ENCODE peak calls at places on chromosomes 11 and 22, in seven cellular contexts. One of them, this sample, is unnamed.

GRCh38 chr11:6354651-6355485 is 34.6 kb upstream of the CAVIN3 start:
- DNase-seq in AG04449: no peak
- DNase-seq in epithelial cell of esophagus: no peak
- DNase-seq in tibial nerve: no peak
- DNase-seq in cardiac muscle cell: no peak
- DNase-seq in breast epithelium: no peak
- DNase-seq in keratinocyte: no peak
- DNase-seq in this sample: no peak

GRCh38 chr11:46356911-46357482 is 9.7 kb downstream of the DGKZ start:
- DNase-seq in cardiac muscle cell: no peak
- DNase-seq in AG04449: no peak
- DNase-seq in breast epithelium: no peak
- DNase-seq in tibial nerve: no peak
- DNase-seq in epithelial cell of esophagus: peak; percentile 90
- DNase-seq in keratinocyte: no peak
- DNase-seq in this sample: no peak

GRCh38 chr11:88104408-88104807 is 70.8 kb downstream of the RAB38 start:
- DNase-seq in epithelial cell of esophagus: peak; percentile 70
- DNase-seq in breast epithelium: no peak
- DNase-seq in tibial nerve: no peak
- DNase-seq in AG04449: no peak
- DNase-seq in cardiac muscle cell: no peak
- DNase-seq in keratinocyte: no peak
- DNase-seq in this sample: no peak

GRCh38 chr11:86869966-86870570 is 69.7 kb downstream of the PRSS23 start:
- DNase-seq in keratinocyte: no peak
- DNase-seq in cardiac muscle cell: peak; percentile 59
- DNase-seq in AG04449: no peak
- DNase-seq in epithelial cell of esophagus: peak; percentile 54
- DNase-seq in tibial nerve: peak; percentile 79
- DNase-seq in breast epithelium: no peak
- DNase-seq in this sample: peak; percentile 13

GRCh38 chr11:27701262-27702105 is 1.2 kb upstream of the BDNF start:
- DNase-seq in epithelial cell of esophagus: peak; percentile 32
- DNase-seq in breast epithelium: no peak
- DNase-seq in cardiac muscle cell: peak; percentile 42
- DNase-seq in AG04449: no peak
- DNase-seq in tibial nerve: no peak
- DNase-seq in keratinocyte: no peak
- DNase-seq in this sample: no peak

GRCh38 chr22:38949889-38950405 is 7.5 kb upstream of the APOBEC3A start:
- DNase-seq in tibial nerve: no peak
- DNase-seq in epithelial cell of esophagus: no peak
- DNase-seq in keratinocyte: no peak
- DNase-seq in cardiac muscle cell: no peak
- DNase-seq in AG04449: no peak
- DNase-seq in breast epithelium: no peak
- DNase-seq in this sample: no peak

GRCh38 chr11:68927280-68928107 is 23.8 kb downstream of the IGHMBP2 start:
- DNase-seq in epithelial cell of esophagus: no peak
- DNase-seq in breast epithelium: no peak
- DNase-seq in AG04449: no peak
- DNase-seq in cardiac muscle cell: no peak
- DNase-seq in tibial nerve: no peak
- DNase-seq in keratinocyte: no peak
- DNase-seq in this sample: no peak

GRCh38 chr11:68968306-68969255 is 12.2 kb downstream of the MRGPRD start:
- DNase-seq in epithelial cell of esophagus: no peak
- DNase-seq in cardiac muscle cell: no peak
- DNase-seq in keratinocyte: no peak
- DNase-seq in AG04449: no peak
- DNase-seq in breast epithelium: peak; percentile 30
- DNase-seq in tibial nerve: no peak
- DNase-seq in this sample: no peak

GRCh38 chr11:79062814-79063762 is 377.7 kb downstream of the TENM4 start:
- DNase-seq in breast epithelium: no peak
- DNase-seq in epithelial cell of esophagus: peak; percentile 55
- DNase-seq in keratinocyte: no peak
- DNase-seq in tibial nerve: no peak
- DNase-seq in cardiac muscle cell: peak; percentile 86
- DNase-seq in AG04449: no peak
- DNase-seq in this sample: no peak

GRCh38 chr22:27327497-27327896 is 474.1 kb downstream of the MN1 start:
- DNase-seq in keratinocyte: no peak
- DNase-seq in breast epithelium: no peak
- DNase-seq in cardiac muscle cell: no peak
- DNase-seq in epithelial cell of esophagus: no peak
- DNase-seq in AG04449: no peak
- DNase-seq in tibial nerve: no peak
- DNase-seq in this sample: no peak

GRCh38 chr11:102986815-102987214 is 31.3 kb upstream of the MMP13 start:
- DNase-seq in tibial nerve: no peak
- DNase-seq in keratinocyte: no peak
- DNase-seq in cardiac muscle cell: no peak
- DNase-seq in AG04449: no peak
- DNase-seq in epithelial cell of esophagus: peak; percentile 68
- DNase-seq in breast epithelium: no peak
- DNase-seq in this sample: no peak

GRCh38 chr11:121870202-121871045 is 245.6 kb downstream of the BLID start:
- DNase-seq in AG04449: no peak
- DNase-seq in breast epithelium: no peak
- DNase-seq in tibial nerve: peak; percentile 49
- DNase-seq in keratinocyte: no peak
- DNase-seq in cardiac muscle cell: peak; percentile 8
- DNase-seq in epithelial cell of esophagus: peak; percentile 21
- DNase-seq in this sample: no peak

GRCh38 chr11:35148163-35148562 is 9.2 kb downstream of the CD44 start:
- DNase-seq in keratinocyte: no peak
- DNase-seq in AG04449: no peak
- DNase-seq in breast epithelium: no peak
- DNase-seq in tibial nerve: no peak
- DNase-seq in cardiac muscle cell: no peak
- DNase-seq in epithelial cell of esophagus: no peak
- DNase-seq in this sample: no peak

GRCh38 chr11:124717786-124718634 is 21.7 kb upstream of the NRGN start:
- DNase-seq in cardiac muscle cell: peak; percentile 27
- DNase-seq in tibial nerve: no peak
- DNase-seq in AG04449: no peak
- DNase-seq in breast epithelium: no peak
- DNase-seq in keratinocyte: no peak
- DNase-seq in epithelial cell of esophagus: peak; percentile 41
- DNase-seq in this sample: no peak

GRCh38 chr22:49935561-49935960 is 17.1 kb downstream of the CRELD2 start:
- DNase-seq in keratinocyte: no peak
- DNase-seq in cardiac muscle cell: no peak
- DNase-seq in AG04449: no peak
- DNase-seq in tibial nerve: no peak
- DNase-seq in epithelial cell of esophagus: no peak
- DNase-seq in breast epithelium: no peak
- DNase-seq in this sample: no peak

GRCh38 chr11:100757636-100758035 is 70.5 kb downstream of the ARHGAP42 start:
- DNase-seq in tibial nerve: no peak
- DNase-seq in keratinocyte: no peak
- DNase-seq in breast epithelium: no peak
- DNase-seq in cardiac muscle cell: no peak
- DNase-seq in epithelial cell of esophagus: no peak
- DNase-seq in AG04449: no peak
- DNase-seq in this sample: no peak

GRCh38 chr22:38570841-38571364 is 920 bp upstream of the DMC1 start:
- DNase-seq in keratinocyte: no peak
- DNase-seq in cardiac muscle cell: peak; percentile 62
- DNase-seq in epithelial cell of esophagus: peak; percentile 35
- DNase-seq in breast epithelium: no peak
- DNase-seq in AG04449: no peak
- DNase-seq in tibial nerve: peak; percentile 42
- DNase-seq in this sample: no peak

GRCh38 chr11:70942593-70942992 is 309.8 kb downstream of the SHANK2 start:
- DNase-seq in cardiac muscle cell: no peak
- DNase-seq in epithelial cell of esophagus: no peak
- DNase-seq in breast epithelium: no peak
- DNase-seq in AG04449: no peak
- DNase-seq in keratinocyte: no peak
- DNase-seq in tibial nerve: no peak
- DNase-seq in this sample: no peak

GRCh38 chr22:23773247-23774113 is 831 bp downstream of the MMP11 start:
- DNase-seq in keratinocyte: no peak
- DNase-seq in epithelial cell of esophagus: no peak
- DNase-seq in cardiac muscle cell: no peak
- DNase-seq in AG04449: no peak
- DNase-seq in tibial nerve: no peak
- DNase-seq in breast epithelium: no peak
- DNase-seq in this sample: no peak

GRCh38 chr22:23774114-23774921 is 1.7 kb downstream of the MMP11 start:
- DNase-seq in cardiac muscle cell: no peak
- DNase-seq in keratinocyte: no peak
- DNase-seq in AG04449: no peak
- DNase-seq in breast epithelium: no peak
- DNase-seq in tibial nerve: no peak
- DNase-seq in epithelial cell of esophagus: no peak
- DNase-seq in this sample: no peak

GRCh38 chr22:23774922-23775436 is 2.3 kb downstream of the MMP11 start:
- DNase-seq in cardiac muscle cell: no peak
- DNase-seq in epithelial cell of esophagus: no peak
- DNase-seq in breast epithelium: no peak
- DNase-seq in AG04449: no peak
- DNase-seq in keratinocyte: no peak
- DNase-seq in tibial nerve: no peak
- DNase-seq in this sample: no peak

GRCh38 chr22:23777776-23778575 is 5.3 kb downstream of the MMP11 start:
- DNase-seq in keratinocyte: no peak
- DNase-seq in tibial nerve: no peak
- DNase-seq in breast epithelium: no peak
- DNase-seq in AG04449: no peak
- DNase-seq in epithelial cell of esophagus: no peak
- DNase-seq in cardiac muscle cell: no peak
- DNase-seq in this sample: no peak

DNA sequence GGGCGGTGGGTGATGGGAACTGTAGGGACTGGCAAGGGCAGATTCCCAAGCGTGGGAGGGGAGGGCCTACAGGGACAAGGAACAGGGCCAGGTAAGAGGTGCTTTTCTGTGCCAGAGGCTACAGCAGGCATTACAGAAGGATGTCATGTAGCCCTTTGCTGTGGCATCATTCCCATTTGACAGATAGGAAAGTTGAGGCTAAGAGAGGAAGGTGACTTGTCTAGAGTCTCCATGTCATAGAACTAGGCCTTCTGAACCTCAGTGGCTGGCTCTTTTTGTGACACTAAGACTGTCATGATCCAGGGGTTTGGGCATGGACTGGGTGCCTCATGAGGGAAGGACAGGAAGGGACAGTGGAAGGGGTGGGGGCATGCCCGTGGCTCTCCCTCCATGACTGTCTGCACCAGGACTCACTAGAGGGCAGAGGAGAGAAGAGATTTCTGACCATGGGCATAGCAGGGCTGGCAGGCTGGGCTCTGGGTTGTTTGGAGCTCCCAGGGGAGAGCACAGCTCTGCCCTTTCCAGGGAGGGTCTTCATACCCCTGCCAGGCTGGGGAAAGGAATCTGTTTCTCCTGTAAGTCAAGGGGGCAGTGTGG is 3.2 kb downstream of the MMP11 start:
- DNase-seq in AG04449: no peak
- DNase-seq in breast epithelium: no peak
- DNase-seq in cardiac muscle cell: no peak
- DNase-seq in keratinocyte: no peak
- DNase-seq in epithelial cell of esophagus: no peak
- DNase-seq in tibial nerve: no peak
- DNase-seq in this sample: no peak
- TF ChIP-seq CTCF in AG04449: no peak
- TF ChIP-seq CTCF in breast epithelium: no peak
- TF ChIP-seq CTCF in cardiac muscle cell: no peak
- TF ChIP-seq CTCF in keratinocyte: peak; percentile 13
- TF ChIP-seq CTCF in epithelial cell of esophagus: no peak
- TF ChIP-seq CTCF in tibial nerve: no peak
- TF ChIP-seq CTCF in this sample: no peak

DNA sequence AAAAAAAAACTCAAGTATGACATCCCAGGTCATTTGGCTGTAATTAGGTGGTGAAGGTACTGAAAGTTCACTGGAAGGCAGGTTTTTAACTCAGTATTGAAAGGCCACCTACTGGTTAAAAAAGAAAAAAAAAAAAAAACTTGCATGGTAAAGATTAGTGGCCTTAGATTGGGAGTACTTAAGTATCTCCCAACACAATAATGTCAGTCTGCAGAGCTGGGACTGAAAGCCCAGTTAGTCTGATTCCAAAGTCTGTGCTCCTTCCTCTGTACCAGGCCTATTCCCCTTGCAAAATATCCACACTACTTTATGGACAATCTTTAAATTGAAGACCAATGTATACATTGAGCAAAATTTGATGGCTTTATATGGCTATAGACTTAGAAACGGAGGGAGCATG is 85.5 kb downstream of the NOX4 start:
- DNase-seq in AG04449: no peak
- DNase-seq in keratinocyte: no peak
- DNase-seq in cardiac muscle cell: peak; percentile 30
- DNase-seq in tibial nerve: no peak
- DNase-seq in epithelial cell of esophagus: peak; percentile 38
- DNase-seq in breast epithelium: no peak
- DNase-seq in this sample: no peak
- TF ChIP-seq CTCF in AG04449: no peak
- TF ChIP-seq CTCF in keratinocyte: no peak
- TF ChIP-seq CTCF in cardiac muscle cell: peak; percentile 6
- TF ChIP-seq CTCF in tibial nerve: no peak
- TF ChIP-seq CTCF in epithelial cell of esophagus: peak; percentile 18
- TF ChIP-seq CTCF in breast epithelium: no peak
- TF ChIP-seq CTCF in this sample: no peak

GRCh38 chr11:127273593-127274327 is 273.2 kb upstream of the KIRREL3 start:
- DNase-seq in epithelial cell of esophagus: no peak
- DNase-seq in AG04449: no peak
- DNase-seq in breast epithelium: no peak
- DNase-seq in keratinocyte: no peak
- DNase-seq in cardiac muscle cell: no peak
- DNase-seq in tibial nerve: no peak
- DNase-seq in this sample: no peak
- TF ChIP-seq CTCF in epithelial cell of esophagus: no peak
- TF ChIP-seq CTCF in AG04449: no peak
- TF ChIP-seq CTCF in breast epithelium: no peak
- TF ChIP-seq CTCF in keratinocyte: peak; percentile 32
- TF ChIP-seq CTCF in cardiac muscle cell: no peak
- TF ChIP-seq CTCF in tibial nerve: no peak
- TF ChIP-seq CTCF in this sample: no peak

GRCh38 chr22:21982338-21982965 is at the start of gene TOP3B:
- DNase-seq in cardiac muscle cell: peak; percentile 86
- DNase-seq in tibial nerve: peak; percentile 64
- DNase-seq in epithelial cell of esophagus: peak; percentile 84
- DNase-seq in AG04449: no peak
- DNase-seq in breast epithelium: peak; percentile 90
- DNase-seq in keratinocyte: no peak
- DNase-seq in this sample: no peak

GRCh38 chr22:21980547-21980946 is 2.0 kb downstream of the TOP3B start:
- DNase-seq in keratinocyte: no peak
- DNase-seq in cardiac muscle cell: no peak
- DNase-seq in AG04449: no peak
- DNase-seq in breast epithelium: no peak
- DNase-seq in tibial nerve: no peak
- DNase-seq in epithelial cell of esophagus: no peak
- DNase-seq in this sample: no peak

GRCh38 chr22:21981874-21982273 is 713 bp downstream of the TOP3B start:
- DNase-seq in AG04449: no peak
- DNase-seq in keratinocyte: no peak
- DNase-seq in breast epithelium: no peak
- DNase-seq in tibial nerve: no peak
- DNase-seq in cardiac muscle cell: no peak
- DNase-seq in epithelial cell of esophagus: peak; percentile 24
- DNase-seq in this sample: no peak

GRCh38 chr22:21985214-21985613 is 2.6 kb upstream of the TOP3B start:
- DNase-seq in tibial nerve: no peak
- DNase-seq in AG04449: no peak
- DNase-seq in epithelial cell of esophagus: no peak
- DNase-seq in keratinocyte: no peak
- DNase-seq in breast epithelium: no peak
- DNase-seq in cardiac muscle cell: no peak
- DNase-seq in this sample: no peak

GRCh38 chr22:21984793-21985192 is 2.2 kb upstream of the TOP3B start:
- DNase-seq in breast epithelium: no peak
- DNase-seq in cardiac muscle cell: peak; percentile 26
- DNase-seq in tibial nerve: no peak
- DNase-seq in AG04449: no peak
- DNase-seq in epithelial cell of esophagus: peak; percentile 39
- DNase-seq in keratinocyte: no peak
- DNase-seq in this sample: no peak
- TF ChIP-seq CTCF in breast epithelium: no peak
- TF ChIP-seq CTCF in cardiac muscle cell: peak; percentile 48
- TF ChIP-seq CTCF in tibial nerve: no peak
- TF ChIP-seq CTCF in AG04449: peak; percentile 31
- TF ChIP-seq CTCF in epithelial cell of esophagus: peak; percentile 14
- TF ChIP-seq CTCF in keratinocyte: peak; percentile 60
- TF ChIP-seq CTCF in this sample: no peak